ENCODE peak calls at places on chromosomes 6 and 20, in five cellular contexts. One of them, this sample, is unnamed.

GRCh38 chr6:105174512-105174911 is 5.3 kb downstream of the POPDC3 start:
- DNase-seq in upper lobe of left lung: no peak
- DNase-seq in neural crest cell: no peak
- DNase-seq in astrocyte of the spinal cord: peak; percentile 80
- DNase-seq in spleen: no peak
- DNase-seq in this sample: no peak

GRCh38 chr6:135498178-135498841 is 770 bp upstream of the AHI1 start:
- DNase-seq in upper lobe of left lung: no peak
- DNase-seq in neural crest cell: peak; percentile 28
- DNase-seq in astrocyte of the spinal cord: peak; percentile 91
- DNase-seq in spleen: no peak
- DNase-seq in this sample: no peak

GRCh38 chr6:87155920-87156600 is 695 bp downstream of the ZNF292 start:
- DNase-seq in upper lobe of left lung: peak; percentile 85
- DNase-seq in neural crest cell: peak; percentile 70
- DNase-seq in astrocyte of the spinal cord: peak; percentile 46
- DNase-seq in spleen: peak; percentile 89
- DNase-seq in this sample: peak; percentile 88

GRCh38 chr20:62795023-62795761 is 1.1 kb upstream of the MRGBP start:
- DNase-seq in upper lobe of left lung: peak; percentile 93
- DNase-seq in neural crest cell: peak; percentile 60
- DNase-seq in astrocyte of the spinal cord: peak; percentile 49
- DNase-seq in spleen: peak; percentile 93
- DNase-seq in this sample: no peak

GRCh38 chr6:1820165-1820564 is 210.4 kb downstream of the FOXC1 start:
- DNase-seq in upper lobe of left lung: no peak
- DNase-seq in neural crest cell: no peak
- DNase-seq in astrocyte of the spinal cord: peak; percentile 26
- DNase-seq in spleen: no peak
- DNase-seq in this sample: no peak

GRCh38 chr6:106470316-106470715 is 109.8 kb downstream of the CRYBG1 start:
- DNase-seq in upper lobe of left lung: no peak
- DNase-seq in neural crest cell: no peak
- DNase-seq in astrocyte of the spinal cord: no peak
- DNase-seq in spleen: no peak
- DNase-seq in this sample: no peak

GRCh38 chr6:163951326-163951725 is 536.8 kb downstream of the QKI start:
- DNase-seq in upper lobe of left lung: no peak
- DNase-seq in neural crest cell: no peak
- DNase-seq in astrocyte of the spinal cord: peak; percentile 47
- DNase-seq in spleen: no peak
- DNase-seq in this sample: no peak

GRCh38 chr6:391559-392440 is at the start of gene IRF4:
- DNase-seq in upper lobe of left lung: peak; percentile 89
- DNase-seq in neural crest cell: no peak
- DNase-seq in astrocyte of the spinal cord: no peak
- DNase-seq in spleen: peak; percentile 89
- DNase-seq in this sample: peak; percentile 76

GRCh38 chr6:142702501-142703460 is 242.2 kb downstream of the HIVEP2 start:
- DNase-seq in upper lobe of left lung: peak; percentile 33
- DNase-seq in neural crest cell: no peak
- DNase-seq in astrocyte of the spinal cord: no peak
- DNase-seq in spleen: peak; percentile 83
- DNase-seq in this sample: no peak

GRCh38 chr6:89048985-89049384 is 31.6 kb upstream of the PNRC1 start:
- DNase-seq in upper lobe of left lung: no peak
- DNase-seq in neural crest cell: no peak
- DNase-seq in astrocyte of the spinal cord: no peak
- DNase-seq in spleen: no peak
- DNase-seq in this sample: no peak

GRCh38 chr6:31113861-31114539 is 600 bp upstream of the PSORS1C1 start:
- DNase-seq in upper lobe of left lung: no peak
- DNase-seq in neural crest cell: no peak
- DNase-seq in astrocyte of the spinal cord: peak; percentile 93
- DNase-seq in spleen: peak; percentile 19
- DNase-seq in this sample: no peak

GRCh38 chr6:112144145-112144926 is 56.9 kb downstream of the FAM229B start:
- DNase-seq in upper lobe of left lung: no peak
- DNase-seq in neural crest cell: no peak
- DNase-seq in astrocyte of the spinal cord: peak; percentile 8
- DNase-seq in spleen: no peak
- DNase-seq in this sample: no peak

GRCh38 chr6:27867051-27867940 is 44.9 kb downstream of the OR2B2 start:
- DNase-seq in upper lobe of left lung: peak; percentile 91
- DNase-seq in neural crest cell: peak; percentile 74
- DNase-seq in astrocyte of the spinal cord: peak; percentile 90
- DNase-seq in spleen: peak; percentile 94
- DNase-seq in this sample: peak; percentile 89

GRCh38 chr6:113707194-113707593 is 150.0 kb upstream of the MARCKS start:
- DNase-seq in upper lobe of left lung: no peak
- DNase-seq in neural crest cell: no peak
- DNase-seq in astrocyte of the spinal cord: no peak
- DNase-seq in spleen: no peak
- DNase-seq in this sample: no peak

GRCh38 chr20:35992713-35993335 is 24.4 kb downstream of the CNBD2 start:
- DNase-seq in upper lobe of left lung: no peak
- DNase-seq in neural crest cell: peak; percentile 36
- DNase-seq in astrocyte of the spinal cord: peak; percentile 57
- DNase-seq in spleen: peak; percentile 79
- DNase-seq in this sample: no peak

GRCh38 chr20:35891375-35891774 is 62.9 kb downstream of the SCAND1 start:
- DNase-seq in upper lobe of left lung: no peak
- DNase-seq in neural crest cell: no peak
- DNase-seq in astrocyte of the spinal cord: no peak
- DNase-seq in spleen: no peak
- DNase-seq in this sample: no peak

GRCh38 chr20:11178946-11179654 is 505.3 kb upstream of the JAG1 start:
- DNase-seq in upper lobe of left lung: no peak
- DNase-seq in neural crest cell: no peak
- DNase-seq in astrocyte of the spinal cord: peak; percentile 78
- DNase-seq in spleen: no peak
- DNase-seq in this sample: no peak

GRCh38 chr20:434661-435419 is 26.7 kb downstream of the RBCK1 start:
- DNase-seq in upper lobe of left lung: peak; percentile 59
- DNase-seq in neural crest cell: no peak
- DNase-seq in astrocyte of the spinal cord: no peak
- DNase-seq in spleen: no peak
- DNase-seq in this sample: no peak

GRCh38 chr6:161721511-161721910 is 447.6 kb upstream of the AGPAT4 start:
- DNase-seq in upper lobe of left lung: peak; percentile 27
- DNase-seq in neural crest cell: no peak
- DNase-seq in astrocyte of the spinal cord: no peak
- DNase-seq in spleen: no peak
- DNase-seq in this sample: no peak

GRCh38 chr6:80771941-80772340 is 665.5 kb downstream of the BCKDHB start:
- DNase-seq in upper lobe of left lung: no peak
- DNase-seq in neural crest cell: peak; percentile 14
- DNase-seq in astrocyte of the spinal cord: peak; percentile 46
- DNase-seq in spleen: no peak
- DNase-seq in this sample: no peak

GRCh38 chr20:53364617-53365016 is 229.0 kb downstream of the ZNF217 start:
- DNase-seq in upper lobe of left lung: no peak
- DNase-seq in neural crest cell: no peak
- DNase-seq in astrocyte of the spinal cord: no peak
- DNase-seq in spleen: no peak
- DNase-seq in this sample: no peak

GRCh38 chr20:21272279-21272678 is 30.9 kb upstream of the XRN2 start:
- DNase-seq in upper lobe of left lung: no peak
- DNase-seq in neural crest cell: no peak
- DNase-seq in astrocyte of the spinal cord: peak; percentile 8
- DNase-seq in spleen: no peak
- DNase-seq in this sample: no peak

GRCh38 chr6:24721461-24722215 is 2.7 kb upstream of the C6orf62 start:
- DNase-seq in upper lobe of left lung: peak; percentile 94
- DNase-seq in neural crest cell: no peak
- DNase-seq in astrocyte of the spinal cord: no peak
- DNase-seq in spleen: no peak
- DNase-seq in this sample: no peak

GRCh38 chr6:39797751-39798150 is 5.6 kb downstream of the DAAM2 start:
- DNase-seq in upper lobe of left lung: no peak
- DNase-seq in neural crest cell: no peak
- DNase-seq in astrocyte of the spinal cord: no peak
- DNase-seq in spleen: no peak
- DNase-seq in this sample: no peak

GRCh38 chr20:23086056-23086551 is at the start of gene CD93:
- DNase-seq in upper lobe of left lung: peak; percentile 86
- DNase-seq in neural crest cell: no peak
- DNase-seq in astrocyte of the spinal cord: peak; percentile 41
- DNase-seq in spleen: peak; percentile 85
- DNase-seq in this sample: peak; percentile 80

GRCh38 chr6:10099086-10099499 is 315.8 kb downstream of the TFAP2A start:
- DNase-seq in upper lobe of left lung: peak; percentile 46
- DNase-seq in neural crest cell: no peak
- DNase-seq in astrocyte of the spinal cord: no peak
- DNase-seq in spleen: no peak
- DNase-seq in this sample: peak; percentile 76

GRCh38 chr6:149634315-149634714 is 14.2 kb downstream of the KATNA1 start:
- DNase-seq in upper lobe of left lung: no peak
- DNase-seq in neural crest cell: no peak
- DNase-seq in astrocyte of the spinal cord: no peak
- DNase-seq in spleen: no peak
- DNase-seq in this sample: no peak

GRCh38 chr6:67880939-67881705 is 754.0 kb upstream of the ADGRB3 start:
- DNase-seq in upper lobe of left lung: no peak
- DNase-seq in neural crest cell: no peak
- DNase-seq in astrocyte of the spinal cord: peak; percentile 50
- DNase-seq in spleen: no peak
- DNase-seq in this sample: no peak

GRCh38 chr20:4134355-4134834 is 119.0 kb upstream of the RNF24 start:
- DNase-seq in upper lobe of left lung: no peak
- DNase-seq in neural crest cell: no peak
- DNase-seq in astrocyte of the spinal cord: no peak
- DNase-seq in spleen: no peak
- DNase-seq in this sample: no peak

This sample was measured in kidney.